ENCODE peak calls at places on chromosomes 7 and 10, in four cellular contexts. R is brain microvascular endothelial cell, W is SK-N-SH, D is mammary epithelial cell. M is an unnamed sample.

GRCh38 chr10:58438340-58438739 is 53.1 kb downstream of the TFAM start:
- DNase-seq in W (no peak), D (peak), R (peak), M (no peak)

GRCh38 chr7:33761440-33762080 is 143.8 kb upstream of the BMPER start:
- DNase-seq in W (no peak), R (no peak), D (no peak), M (no peak)

GRCh38 chr7:46363688-46364087 is 442.6 kb upstream of the IGFBP3 start:
- DNase-seq in W (no peak), D (no peak), R (no peak), M (no peak)

GRCh38 chr7:157140118-157140905 is 1.6 kb downstream of the UBE3C start:
- DNase-seq in R (peak), W (no peak), D (no peak), M (no peak)

GRCh38 chr7:137996386-137996851 is 5.5 kb downstream of the CREB3L2 start:
- DNase-seq in W (peak), R (peak), D (no peak), M (peak)

GRCh38 chr10:72275351-72276012 is 1.8 kb downstream of the DDIT4 start:
- DNase-seq in D (peak), W (no peak), R (no peak), M (no peak)

GRCh38 chr10:72009062-72009429 is 44.9 kb downstream of the CHST3 start:
- DNase-seq in W (no peak), R (no peak), D (peak), M (no peak)

GRCh38 chr7:120272261-120272895 is 597 bp upstream of the KCND2 start:
- DNase-seq in W (peak), D (peak), R (peak), M (no peak)

GRCh38 chr10:11813855-11814557 is 9.2 kb upstream of the PROSER2 start:
- DNase-seq in W (no peak), D (no peak), R (no peak), M (no peak)

GRCh38 chr10:30055094-30055701 is 4.2 kb downstream of the JCAD start:
- DNase-seq in R (no peak), W (no peak), D (no peak), M (no peak)

GRCh38 chr10:126518186-126519080 is 130.2 kb upstream of the ADAM12 start:
- DNase-seq in D (no peak), W (no peak), R (no peak), M (no peak)

GRCh38 chr10:27558612-27559020 is 54.5 kb downstream of the RAB18 start:
- DNase-seq in W (peak), R (peak), D (peak), M (no peak)

GRCh38 chr10:128124813-128125403 is 1.3 kb downstream of the MKI67 start:
- DNase-seq in D (peak), R (no peak), W (peak), M (no peak)

GRCh38 chr10:110501142-110501937 is 3.6 kb downstream of the DUSP5 start:
- DNase-seq in R (peak), D (peak), W (peak), M (peak)

GRCh38 chr10:44183667-44184632 is 200.9 kb downstream of the CXCL12 start:
- DNase-seq in R (no peak), W (no peak), D (no peak), M (no peak)

GRCh38 chr10:7438196-7438986 is 27.6 kb upstream of the SFMBT2 start:
- DNase-seq in R (no peak), D (no peak), W (peak), M (no peak)

GRCh38 chr7:47514818-47515217 is 67.1 kb downstream of the TNS3 start:
- DNase-seq in R (no peak), W (no peak), D (no peak), M (no peak)

GRCh38 chr10:100996678-100997363 is 2.8 kb upstream of the LZTS2 start:
- DNase-seq in D (peak), W (peak), R (no peak), M (no peak)

GRCh38 chr7:1818581-1819200 is 148.6 kb downstream of the ELFN1 start:
- DNase-seq in D (no peak), W (peak), R (no peak), M (peak)

GRCh38 chr7:34875481-34875880 is 161.8 kb downstream of the DPY19L1 start:
- DNase-seq in W (no peak), R (no peak), D (no peak), M (no peak)

GRCh38 chr10:123636598-123637325 is 29.4 kb upstream of the GPR26 start:
- DNase-seq in D (peak), W (no peak), R (no peak), M (peak)

GRCh38 chr10:71748671-71749191 is 24.6 kb downstream of the VSIR start:
- DNase-seq in D (no peak), R (no peak), W (peak), M (no peak)

GRCh38 chr10:31754803-31755624 is 173.6 kb downstream of the ARHGAP12 start:
- DNase-seq in W (no peak), R (no peak), D (no peak), M (no peak)

GRCh38 chr10:30812018-30812851 is 182.7 kb upstream of the LYZL2 start:
- DNase-seq in D (no peak), R (peak), W (no peak), M (peak)

GRCh38 chr10:971613-972012 is 16.6 kb upstream of the GTPBP4 start:
- DNase-seq in W (no peak), D (no peak), R (no peak), M (no peak)

GRCh38 chr10:969473-970150 is 18.6 kb upstream of the GTPBP4 start:
- DNase-seq in R (no peak), D (no peak), W (no peak), M (no peak)

GRCh38 chr10:972763-973162 is 15.5 kb upstream of the GTPBP4 start:
- DNase-seq in D (no peak), R (no peak), W (no peak), M (no peak)

GRCh38 chr10:970311-971149 is 17.7 kb upstream of the GTPBP4 start:
- DNase-seq in R (peak), D (no peak), W (peak), M (no peak)

GRCh38 chr10:971150-971542 is 17.1 kb upstream of the GTPBP4 start:
- DNase-seq in R (no peak), D (no peak), W (peak), M (no peak)
- H3K4me3 ChIP-seq in R (no peak), D (no peak), W (no peak), M (no peak)

DNA sequence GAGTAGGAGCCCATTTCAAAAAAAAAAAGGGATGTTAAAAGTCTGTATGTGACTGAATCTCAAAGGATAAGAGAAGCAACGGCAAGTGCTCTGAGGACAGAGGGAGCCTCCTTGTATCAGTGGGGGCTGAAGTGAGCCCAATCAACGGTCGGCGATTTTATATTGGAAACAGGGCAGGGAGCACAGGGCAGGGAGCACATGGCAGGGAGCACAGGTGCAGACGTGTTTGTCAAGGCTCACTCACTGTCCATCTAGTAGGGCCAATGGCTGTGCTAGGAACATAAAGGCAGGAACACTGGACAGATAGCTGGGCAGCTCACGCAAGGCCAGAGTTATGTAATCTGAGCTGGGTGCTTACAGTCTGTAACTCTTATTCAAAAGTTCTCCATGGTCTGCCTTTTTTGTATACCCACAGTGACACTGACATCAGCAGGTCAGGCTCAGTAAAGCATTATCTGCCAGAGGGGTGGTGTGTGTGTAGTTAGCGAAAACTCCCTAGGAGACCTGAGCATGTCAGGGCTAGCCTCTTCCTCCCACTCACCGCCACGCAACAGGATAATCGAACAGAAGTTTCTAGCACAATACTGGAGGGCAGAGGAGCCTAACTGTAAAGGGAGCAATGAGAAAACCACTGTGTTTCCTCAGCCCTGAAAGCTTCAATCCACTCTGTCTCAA is 15.4 kb downstream of the AKR1B1 start:
- DNase-seq in R (no peak), W (no peak), D (peak), M (no peak)
- H3K27ac ChIP-seq in R (no peak), W (peak), D (peak), M (no peak)

DNA sequence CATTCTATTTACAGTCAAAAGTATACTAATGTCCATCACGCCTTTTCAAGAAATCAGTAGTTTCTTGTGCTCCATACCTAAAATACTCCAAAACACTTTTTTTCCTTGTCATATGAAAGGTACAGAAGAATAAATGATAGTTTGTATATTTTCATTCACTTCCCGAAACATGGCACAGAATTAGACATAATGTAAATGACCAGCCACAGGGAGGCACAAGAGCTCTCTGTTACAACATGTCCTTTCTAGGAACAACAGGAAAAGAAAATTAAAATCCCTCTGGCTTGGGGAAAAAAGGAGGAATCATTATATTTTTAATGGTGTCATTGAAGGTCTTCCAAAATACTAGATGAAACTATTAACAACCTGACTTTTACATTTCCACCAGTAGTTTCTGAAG is 331.2 kb downstream of the ACTR3B start:
- DNase-seq in R (no peak), D (no peak), W (no peak), M (no peak)
- TF ChIP-seq CTCF in R (no peak), D (no peak), W (no peak), M (no peak)

DNA sequence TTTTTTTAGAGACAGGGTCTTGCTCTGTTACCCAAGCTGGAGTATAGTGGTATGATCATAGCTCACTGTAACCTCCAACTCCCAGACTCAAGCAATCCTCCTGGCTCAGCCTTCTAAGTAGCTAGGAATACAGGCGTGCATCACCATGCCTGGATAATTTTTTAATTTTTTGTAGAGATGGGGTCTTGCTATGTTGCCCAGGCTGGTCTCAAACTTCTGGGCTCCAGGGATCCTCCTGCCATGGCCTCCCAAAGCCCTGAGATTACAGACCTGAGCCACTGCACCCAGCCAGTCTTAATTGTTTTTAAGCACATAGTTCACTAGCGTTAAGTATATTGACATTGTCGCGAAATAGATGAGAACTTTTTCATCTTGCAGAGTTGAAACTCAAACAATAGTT is 2.0 kb downstream of the SUPV3L1 start:
- DNase-seq in W (no peak), D (no peak), R (no peak), M (no peak)
- H3K4me3 ChIP-seq in W (no peak), D (peak), R (no peak), M (no peak)

GRCh38 chr7:91085175-91085574 is 179.1 kb upstream of the FZD1 start:
- DNase-seq in R (no peak), W (no peak), D (no peak), M (no peak)
- H3K27ac ChIP-seq in R (no peak), W (peak), D (no peak), M (no peak)

DNA sequence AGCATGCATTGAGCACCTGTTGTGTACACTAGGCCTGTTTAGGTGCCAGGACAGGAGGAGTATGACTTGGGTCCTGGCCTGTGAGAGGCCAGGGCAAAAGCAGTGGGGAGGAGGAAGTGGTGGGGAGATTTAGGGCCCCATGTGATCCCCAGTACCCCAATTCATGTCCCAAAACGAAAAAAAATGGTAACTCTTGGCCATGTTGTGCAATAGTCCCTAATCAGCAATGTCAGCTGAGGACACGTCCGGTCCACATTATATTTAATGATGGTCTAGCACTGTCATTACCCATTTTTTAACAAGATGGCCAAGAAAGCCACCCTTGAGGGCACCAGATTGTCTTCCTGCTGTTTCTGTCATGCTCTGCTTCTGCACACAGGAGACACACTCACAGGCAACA is 142.0 kb upstream of the RET start:
- DNase-seq in W (no peak), R (no peak), D (no peak), M (no peak)
- TF ChIP-seq CTCF in W (no peak), R (no peak), D (no peak), M (no peak)

GRCh38 chr7:6589151-6589828 is 531 bp upstream of the INTS15 start:
- DNase-seq in R (no peak), D (no peak), W (no peak), M (no peak)
- H3K4me3 ChIP-seq in R (peak), D (no peak), W (peak), M (peak)